ENCODE peak calls at places on chromosomes 2 and 18, in seven cellular contexts. One of them, this sample, is unnamed.

GRCh38 chr2:231597014-231597611 is 4.4 kb downstream of the TEX44 start:
- DNase-seq in upper lobe of left lung: peak
- DNase-seq in stomach: no peak
- DNase-seq in H1: no peak
- DNase-seq in tibial nerve: no peak
- DNase-seq in A549: no peak
- DNase-seq in K562: no peak
- DNase-seq in this sample: peak

GRCh38 chr18:77566604-77567003 is 317.0 kb downstream of the GALR1 start:
- DNase-seq in A549: no peak
- DNase-seq in upper lobe of left lung: no peak
- DNase-seq in K562: no peak
- DNase-seq in stomach: no peak
- DNase-seq in H1: no peak
- DNase-seq in tibial nerve: no peak
- DNase-seq in this sample: no peak

GRCh38 chr18:50662775-50663383 is 103.0 kb downstream of the MAPK4 start:
- DNase-seq in A549: no peak
- DNase-seq in upper lobe of left lung: no peak
- DNase-seq in H1: no peak
- DNase-seq in stomach: no peak
- DNase-seq in K562: no peak
- DNase-seq in tibial nerve: no peak
- DNase-seq in this sample: no peak

GRCh38 chr2:65220432-65221131 is 7.0 kb upstream of the ACTR2 start:
- DNase-seq in stomach: no peak
- DNase-seq in A549: no peak
- DNase-seq in H1: no peak
- DNase-seq in K562: no peak
- DNase-seq in tibial nerve: no peak
- DNase-seq in upper lobe of left lung: no peak
- DNase-seq in this sample: no peak

GRCh38 chr2:170391018-170391417 is 213.1 kb downstream of the MYO3B start:
- DNase-seq in tibial nerve: no peak
- DNase-seq in upper lobe of left lung: no peak
- DNase-seq in H1: no peak
- DNase-seq in A549: no peak
- DNase-seq in K562: no peak
- DNase-seq in stomach: no peak
- DNase-seq in this sample: no peak

GRCh38 chr2:214593723-214594122 is 182.9 kb downstream of the VWC2L start:
- DNase-seq in stomach: no peak
- DNase-seq in upper lobe of left lung: no peak
- DNase-seq in tibial nerve: no peak
- DNase-seq in H1: peak
- DNase-seq in A549: peak
- DNase-seq in K562: no peak
- DNase-seq in this sample: no peak

GRCh38 chr2:212979799-212980198 is 171.6 kb downstream of the IKZF2 start:
- DNase-seq in K562: no peak
- DNase-seq in stomach: no peak
- DNase-seq in A549: no peak
- DNase-seq in H1: no peak
- DNase-seq in upper lobe of left lung: no peak
- DNase-seq in tibial nerve: no peak
- DNase-seq in this sample: no peak

GRCh38 chr2:15729709-15730544 is 138.3 kb downstream of the DDX1 start:
- DNase-seq in tibial nerve: no peak
- DNase-seq in A549: no peak
- DNase-seq in upper lobe of left lung: no peak
- DNase-seq in H1: no peak
- DNase-seq in stomach: peak
- DNase-seq in K562: no peak
- DNase-seq in this sample: no peak

GRCh38 chr2:167924556-167924955 is 322.8 kb downstream of the STK39 start:
- DNase-seq in A549: no peak
- DNase-seq in H1: no peak
- DNase-seq in stomach: no peak
- DNase-seq in tibial nerve: no peak
- DNase-seq in K562: no peak
- DNase-seq in upper lobe of left lung: no peak
- DNase-seq in this sample: no peak

GRCh38 chr2:97701851-97702465 is 11.4 kb upstream of the ZAP70 start:
- DNase-seq in stomach: peak
- DNase-seq in tibial nerve: no peak
- DNase-seq in upper lobe of left lung: no peak
- DNase-seq in H1: no peak
- DNase-seq in K562: no peak
- DNase-seq in A549: no peak
- DNase-seq in this sample: no peak

GRCh38 chr2:219249203-219249980 is 3.7 kb upstream of the TUBA4B start:
- DNase-seq in H1: no peak
- DNase-seq in stomach: peak
- DNase-seq in tibial nerve: peak
- DNase-seq in A549: peak
- DNase-seq in K562: no peak
- DNase-seq in upper lobe of left lung: peak
- DNase-seq in this sample: peak

GRCh38 chr2:54479422-54479821 is 23.3 kb downstream of the SPTBN1 start:
- DNase-seq in upper lobe of left lung: no peak
- DNase-seq in A549: no peak
- DNase-seq in stomach: no peak
- DNase-seq in H1: no peak
- DNase-seq in K562: no peak
- DNase-seq in tibial nerve: no peak
- DNase-seq in this sample: no peak

GRCh38 chr2:221095381-221095780 is 476.7 kb downstream of the EPHA4 start:
- DNase-seq in stomach: no peak
- DNase-seq in A549: no peak
- DNase-seq in K562: no peak
- DNase-seq in tibial nerve: no peak
- DNase-seq in H1: no peak
- DNase-seq in upper lobe of left lung: no peak
- DNase-seq in this sample: no peak

GRCh38 chr18:6406910-6407470 is 7.7 kb downstream of the L3MBTL4 start:
- DNase-seq in upper lobe of left lung: no peak
- DNase-seq in K562: no peak
- DNase-seq in stomach: no peak
- DNase-seq in H1: no peak
- DNase-seq in tibial nerve: no peak
- DNase-seq in A549: no peak
- DNase-seq in this sample: no peak

GRCh38 chr2:214630402-214631035 is 179.0 kb downstream of the BARD1 start:
- DNase-seq in upper lobe of left lung: no peak
- DNase-seq in K562: no peak
- DNase-seq in tibial nerve: no peak
- DNase-seq in H1: no peak
- DNase-seq in A549: no peak
- DNase-seq in stomach: no peak
- DNase-seq in this sample: no peak

GRCh38 chr18:49778826-49779465 is 34.4 kb downstream of the ACAA2 start:
- DNase-seq in K562: no peak
- DNase-seq in A549: no peak
- DNase-seq in stomach: no peak
- DNase-seq in H1: no peak
- DNase-seq in upper lobe of left lung: no peak
- DNase-seq in tibial nerve: no peak
- DNase-seq in this sample: no peak

GRCh38 chr2:23624378-23624777 is 239.4 kb downstream of the KLHL29 start:
- DNase-seq in K562: peak
- DNase-seq in A549: peak
- DNase-seq in tibial nerve: no peak
- DNase-seq in H1: peak
- DNase-seq in stomach: no peak
- DNase-seq in upper lobe of left lung: no peak
- DNase-seq in this sample: no peak

GRCh38 chr2:178498137-178498536 is 17.9 kb downstream of the PLEKHA3 start:
- DNase-seq in tibial nerve: no peak
- DNase-seq in stomach: no peak
- DNase-seq in A549: no peak
- DNase-seq in H1: no peak
- DNase-seq in upper lobe of left lung: no peak
- DNase-seq in K562: peak
- DNase-seq in this sample: no peak

GRCh38 chr18:42113529-42114191 is 158.6 kb downstream of the PIK3C3 start:
- DNase-seq in H1: no peak
- DNase-seq in K562: no peak
- DNase-seq in A549: no peak
- DNase-seq in upper lobe of left lung: no peak
- DNase-seq in tibial nerve: no peak
- DNase-seq in stomach: no peak
- DNase-seq in this sample: no peak

GRCh38 chr2:100756704-100757103 is 63.2 kb upstream of the NPAS2 start:
- DNase-seq in K562: no peak
- DNase-seq in A549: no peak
- DNase-seq in H1: no peak
- DNase-seq in stomach: no peak
- DNase-seq in upper lobe of left lung: no peak
- DNase-seq in tibial nerve: no peak
- DNase-seq in this sample: no peak

GRCh38 chr2:100754951-100755350 is 65.0 kb upstream of the NPAS2 start:
- DNase-seq in K562: no peak
- DNase-seq in tibial nerve: no peak
- DNase-seq in H1: no peak
- DNase-seq in A549: no peak
- DNase-seq in upper lobe of left lung: no peak
- DNase-seq in stomach: no peak
- DNase-seq in this sample: no peak

GRCh38 chr2:100750143-100750542 is 69.8 kb upstream of the NPAS2 start:
- DNase-seq in H1: no peak
- DNase-seq in K562: no peak
- DNase-seq in A549: no peak
- DNase-seq in upper lobe of left lung: no peak
- DNase-seq in stomach: no peak
- DNase-seq in tibial nerve: no peak
- DNase-seq in this sample: no peak

GRCh38 chr2:100755441-100755840 is 64.5 kb upstream of the NPAS2 start:
- DNase-seq in A549: no peak
- DNase-seq in K562: no peak
- DNase-seq in upper lobe of left lung: no peak
- DNase-seq in H1: no peak
- DNase-seq in stomach: no peak
- DNase-seq in tibial nerve: no peak
- DNase-seq in this sample: no peak

GRCh38 chr2:100752628-100753333 is 67.2 kb upstream of the NPAS2 start:
- DNase-seq in stomach: no peak
- DNase-seq in K562: no peak
- DNase-seq in tibial nerve: no peak
- DNase-seq in upper lobe of left lung: no peak
- DNase-seq in H1: no peak
- DNase-seq in A549: peak
- DNase-seq in this sample: no peak
- TF ChIP-seq EP300 in stomach: no peak
- TF ChIP-seq EP300 in K562: no peak
- TF ChIP-seq EP300 in tibial nerve: no peak
- TF ChIP-seq EP300 in upper lobe of left lung: peak
- TF ChIP-seq EP300 in H1: no peak
- TF ChIP-seq EP300 in A549: peak
- TF ChIP-seq EP300 in this sample: peak

DNA sequence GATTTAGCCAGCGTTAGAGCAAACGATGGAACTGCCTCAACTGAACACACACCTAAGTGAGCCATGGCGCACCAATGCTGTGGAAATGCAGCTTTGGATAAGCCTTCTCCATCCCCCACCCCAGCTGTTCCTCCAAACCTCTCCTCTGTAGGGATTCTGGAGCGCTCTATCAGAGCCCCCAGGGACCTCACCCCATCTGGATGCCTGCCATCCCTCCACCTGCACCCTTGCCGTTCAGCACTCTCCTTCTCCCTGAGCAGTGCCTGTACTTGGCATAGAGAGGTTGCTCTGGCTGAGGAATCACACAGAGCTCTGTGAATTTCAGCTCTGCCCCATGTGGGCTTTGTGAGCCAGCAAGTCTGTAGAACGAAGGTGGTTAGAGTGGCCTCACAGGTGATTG is 42.8 kb upstream of the INHBB start:
- DNase-seq in A549: no peak
- DNase-seq in K562: no peak
- DNase-seq in tibial nerve: no peak
- DNase-seq in upper lobe of left lung: no peak
- DNase-seq in stomach: no peak
- DNase-seq in H1: peak
- DNase-seq in this sample: no peak
- H3K27ac ChIP-seq in A549: no peak
- H3K27ac ChIP-seq in K562: no peak
- H3K27ac ChIP-seq in tibial nerve: no peak
- H3K27ac ChIP-seq in upper lobe of left lung: no peak
- H3K27ac ChIP-seq in stomach: no peak
- H3K27ac ChIP-seq in H1: no peak
- H3K27ac ChIP-seq in this sample: no peak

DNA sequence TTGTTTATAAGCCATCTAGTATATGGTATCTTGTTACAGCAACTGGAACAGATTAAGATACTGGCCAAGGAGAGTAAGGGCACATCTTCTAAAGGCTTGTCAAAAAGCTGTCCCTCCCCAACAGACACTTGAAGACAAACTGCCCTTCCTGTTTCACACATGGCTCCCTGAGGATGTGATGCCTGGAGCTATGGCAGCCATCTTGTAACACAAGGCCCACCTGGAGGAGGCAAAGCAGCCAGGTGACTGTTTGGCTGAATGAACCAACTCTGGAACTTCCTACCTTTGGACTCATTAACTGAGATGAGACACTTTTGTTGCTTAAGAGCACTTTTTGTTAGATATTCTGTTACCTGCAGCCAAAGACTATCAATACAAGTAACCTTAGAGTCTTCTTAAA is 54.4 kb downstream of the SNORC start:
- DNase-seq in H1: no peak
- DNase-seq in tibial nerve: no peak
- DNase-seq in upper lobe of left lung: no peak
- DNase-seq in A549: no peak
- DNase-seq in stomach: no peak
- DNase-seq in K562: no peak
- DNase-seq in this sample: no peak
- H3K4me3 ChIP-seq in H1: no peak
- H3K4me3 ChIP-seq in tibial nerve: no peak
- H3K4me3 ChIP-seq in upper lobe of left lung: no peak
- H3K4me3 ChIP-seq in A549: no peak
- H3K4me3 ChIP-seq in stomach: no peak
- H3K4me3 ChIP-seq in K562: no peak
- H3K4me3 ChIP-seq in this sample: no peak

GRCh38 chr18:43826215-43826614 is 548.9 kb upstream of the SYT4 start:
- DNase-seq in stomach: no peak
- DNase-seq in A549: no peak
- DNase-seq in upper lobe of left lung: no peak
- DNase-seq in tibial nerve: no peak
- DNase-seq in K562: no peak
- DNase-seq in H1: no peak
- DNase-seq in this sample: no peak

GRCh38 chr18:43830303-43830702 is 553.0 kb upstream of the SYT4 start:
- DNase-seq in K562: no peak
- DNase-seq in H1: no peak
- DNase-seq in stomach: no peak
- DNase-seq in upper lobe of left lung: no peak
- DNase-seq in A549: no peak
- DNase-seq in tibial nerve: no peak
- DNase-seq in this sample: no peak

DNA sequence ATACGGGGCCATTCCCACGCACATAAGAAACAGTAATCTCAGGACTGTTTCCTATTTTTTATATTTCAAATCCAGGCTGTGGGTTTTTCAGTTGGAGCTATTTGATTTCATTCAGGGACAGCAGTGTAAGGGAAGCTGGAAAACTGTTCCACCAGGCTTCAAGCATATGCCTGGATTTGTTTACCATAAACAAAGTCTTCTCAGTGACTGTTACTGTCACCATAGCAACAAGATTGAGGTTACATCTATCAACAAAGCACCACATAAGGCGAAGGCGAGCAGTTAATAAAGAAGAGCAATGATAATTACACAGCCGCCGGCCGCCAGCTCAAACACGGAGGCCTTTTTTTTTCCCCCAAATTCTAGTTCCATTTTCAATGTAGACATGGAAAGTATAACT is 553.6 kb upstream of the SYT4 start:
- DNase-seq in tibial nerve: no peak
- DNase-seq in stomach: no peak
- DNase-seq in A549: no peak
- DNase-seq in K562: no peak
- DNase-seq in upper lobe of left lung: no peak
- DNase-seq in H1: no peak
- DNase-seq in this sample: no peak
- TF ChIP-seq EP300 in tibial nerve: no peak
- TF ChIP-seq EP300 in stomach: no peak
- TF ChIP-seq EP300 in A549: no peak
- TF ChIP-seq EP300 in K562: no peak
- TF ChIP-seq EP300 in upper lobe of left lung: no peak
- TF ChIP-seq EP300 in H1: no peak
- TF ChIP-seq EP300 in this sample: no peak

This sample was measured in ovary.